ENCODE peak calls at places on chromosomes 4 and X, in eight cellular contexts. One of them, this sample, is unnamed.

GRCh38 chr4:163895369-163896005 is 401.0 kb downstream of the TMA16 start:
- DNase-seq in pancreas: no peak
- DNase-seq in SHP77 treated with DMSO at 0.1 percent for 48 hours: no peak
- DNase-seq in amniotic epithelial cell: peak
- DNase-seq in choroid plexus epithelial cell: no peak
- DNase-seq in ELR: no peak
- DNase-seq in lung: no peak
- DNase-seq in AML-193: no peak
- DNase-seq in this sample: no peak

GRCh38 chr4:58935336-58935735 is 1825.2 kb upstream of the IGFBP7 start:
- DNase-seq in choroid plexus epithelial cell: no peak
- DNase-seq in pancreas: no peak
- DNase-seq in SHP77 treated with DMSO at 0.1 percent for 48 hours: no peak
- DNase-seq in lung: no peak
- DNase-seq in ELR: peak
- DNase-seq in amniotic epithelial cell: peak
- DNase-seq in AML-193: no peak
- DNase-seq in this sample: no peak

GRCh38 chr4:12633058-12633651 is 851.0 kb downstream of the RAB28 start:
- DNase-seq in ELR: peak
- DNase-seq in choroid plexus epithelial cell: peak
- DNase-seq in SHP77 treated with DMSO at 0.1 percent for 48 hours: peak
- DNase-seq in AML-193: peak
- DNase-seq in lung: peak
- DNase-seq in amniotic epithelial cell: peak
- DNase-seq in pancreas: peak
- DNase-seq in this sample: peak

GRCh38 chr4:159248383-159249178 is 145.7 kb downstream of the RAPGEF2 start:
- DNase-seq in ELR: no peak
- DNase-seq in SHP77 treated with DMSO at 0.1 percent for 48 hours: peak
- DNase-seq in amniotic epithelial cell: peak
- DNase-seq in choroid plexus epithelial cell: peak
- DNase-seq in AML-193: no peak
- DNase-seq in lung: no peak
- DNase-seq in pancreas: no peak
- DNase-seq in this sample: peak

GRCh38 chr4:81314196-81314896 is 99.3 kb upstream of the PRKG2 start:
- DNase-seq in amniotic epithelial cell: no peak
- DNase-seq in ELR: no peak
- DNase-seq in SHP77 treated with DMSO at 0.1 percent for 48 hours: peak
- DNase-seq in lung: peak
- DNase-seq in choroid plexus epithelial cell: peak
- DNase-seq in pancreas: no peak
- DNase-seq in AML-193: no peak
- DNase-seq in this sample: peak

GRCh38 chrX:20974326-20974725 is 399.9 kb upstream of the CNKSR2 start:
- DNase-seq in pancreas: no peak
- DNase-seq in amniotic epithelial cell: peak
- DNase-seq in AML-193: no peak
- DNase-seq in SHP77 treated with DMSO at 0.1 percent for 48 hours: no peak
- DNase-seq in ELR: peak
- DNase-seq in lung: no peak
- DNase-seq in choroid plexus epithelial cell: peak
- DNase-seq in this sample: peak

GRCh38 chrX:140343226-140343873 is 161.5 kb downstream of the SOX3 start:
- DNase-seq in choroid plexus epithelial cell: peak
- DNase-seq in amniotic epithelial cell: no peak
- DNase-seq in ELR: peak
- DNase-seq in pancreas: no peak
- DNase-seq in SHP77 treated with DMSO at 0.1 percent for 48 hours: no peak
- DNase-seq in AML-193: no peak
- DNase-seq in lung: no peak
- DNase-seq in this sample: no peak

GRCh38 chrX:47366051-47366722 is 4.2 kb upstream of the ZNF157 start:
- DNase-seq in choroid plexus epithelial cell: peak
- DNase-seq in AML-193: peak
- DNase-seq in lung: peak
- DNase-seq in amniotic epithelial cell: peak
- DNase-seq in ELR: peak
- DNase-seq in pancreas: peak
- DNase-seq in SHP77 treated with DMSO at 0.1 percent for 48 hours: peak
- DNase-seq in this sample: peak

GRCh38 chr4:34964613-34965012 is 1279.7 kb downstream of the ARAP2 start:
- DNase-seq in AML-193: no peak
- DNase-seq in pancreas: no peak
- DNase-seq in lung: no peak
- DNase-seq in ELR: peak
- DNase-seq in SHP77 treated with DMSO at 0.1 percent for 48 hours: no peak
- DNase-seq in amniotic epithelial cell: no peak
- DNase-seq in choroid plexus epithelial cell: no peak
- DNase-seq in this sample: no peak

GRCh38 chr4:101264993-101265815 is 82.1 kb downstream of the PPP3CA start:
- DNase-seq in amniotic epithelial cell: no peak
- DNase-seq in AML-193: no peak
- DNase-seq in lung: no peak
- DNase-seq in choroid plexus epithelial cell: no peak
- DNase-seq in pancreas: no peak
- DNase-seq in SHP77 treated with DMSO at 0.1 percent for 48 hours: no peak
- DNase-seq in ELR: peak
- DNase-seq in this sample: no peak

GRCh38 chr4:70437212-70437611 is 34.8 kb upstream of the MUC7 start:
- DNase-seq in SHP77 treated with DMSO at 0.1 percent for 48 hours: no peak
- DNase-seq in choroid plexus epithelial cell: no peak
- DNase-seq in amniotic epithelial cell: no peak
- DNase-seq in lung: no peak
- DNase-seq in AML-193: no peak
- DNase-seq in ELR: peak
- DNase-seq in pancreas: no peak
- DNase-seq in this sample: no peak

GRCh38 chrX:147183161-147183560 is 368.6 kb upstream of the CXorf51A start:
- DNase-seq in AML-193: no peak
- DNase-seq in lung: no peak
- DNase-seq in pancreas: no peak
- DNase-seq in amniotic epithelial cell: no peak
- DNase-seq in SHP77 treated with DMSO at 0.1 percent for 48 hours: no peak
- DNase-seq in choroid plexus epithelial cell: no peak
- DNase-seq in ELR: no peak
- DNase-seq in this sample: no peak

GRCh38 chrX:115018040-115018647 is 728 bp upstream of the IL13RA2 start:
- DNase-seq in ELR: peak
- DNase-seq in AML-193: peak
- DNase-seq in amniotic epithelial cell: no peak
- DNase-seq in lung: no peak
- DNase-seq in pancreas: no peak
- DNase-seq in choroid plexus epithelial cell: peak
- DNase-seq in SHP77 treated with DMSO at 0.1 percent for 48 hours: no peak
- DNase-seq in this sample: no peak

GRCh38 chr4:113112341-113112978 is 63.0 kb downstream of the ANK2 start:
- DNase-seq in AML-193: no peak
- DNase-seq in lung: no peak
- DNase-seq in choroid plexus epithelial cell: no peak
- DNase-seq in amniotic epithelial cell: no peak
- DNase-seq in ELR: no peak
- DNase-seq in SHP77 treated with DMSO at 0.1 percent for 48 hours: no peak
- DNase-seq in pancreas: no peak
- DNase-seq in this sample: no peak

GRCh38 chrX:119266364-119266995 is 30.4 kb downstream of the PGRMC1 start:
- DNase-seq in SHP77 treated with DMSO at 0.1 percent for 48 hours: no peak
- DNase-seq in pancreas: no peak
- DNase-seq in amniotic epithelial cell: peak
- DNase-seq in ELR: peak
- DNase-seq in lung: no peak
- DNase-seq in AML-193: no peak
- DNase-seq in choroid plexus epithelial cell: peak
- DNase-seq in this sample: peak

GRCh38 chrX:36898301-36898700 is 109.9 kb upstream of the FAM47C start:
- DNase-seq in pancreas: no peak
- DNase-seq in choroid plexus epithelial cell: peak
- DNase-seq in lung: no peak
- DNase-seq in amniotic epithelial cell: peak
- DNase-seq in SHP77 treated with DMSO at 0.1 percent for 48 hours: peak
- DNase-seq in AML-193: no peak
- DNase-seq in ELR: peak
- DNase-seq in this sample: peak

GRCh38 chr4:20464381-20464780 is 212.7 kb downstream of the SLIT2 start:
- DNase-seq in SHP77 treated with DMSO at 0.1 percent for 48 hours: no peak
- DNase-seq in AML-193: no peak
- DNase-seq in amniotic epithelial cell: peak
- DNase-seq in pancreas: no peak
- DNase-seq in lung: no peak
- DNase-seq in ELR: peak
- DNase-seq in choroid plexus epithelial cell: peak
- DNase-seq in this sample: peak

GRCh38 chr4:58301384-58301783 is 1191.2 kb upstream of the IGFBP7 start:
- DNase-seq in amniotic epithelial cell: peak
- DNase-seq in pancreas: no peak
- DNase-seq in AML-193: no peak
- DNase-seq in ELR: peak
- DNase-seq in SHP77 treated with DMSO at 0.1 percent for 48 hours: no peak
- DNase-seq in lung: no peak
- DNase-seq in choroid plexus epithelial cell: peak
- DNase-seq in this sample: no peak

GRCh38 chr4:70239497-70239896 is 2.9 kb upstream of the CSN3 start:
- DNase-seq in AML-193: no peak
- DNase-seq in ELR: no peak
- DNase-seq in amniotic epithelial cell: no peak
- DNase-seq in pancreas: no peak
- DNase-seq in lung: no peak
- DNase-seq in choroid plexus epithelial cell: no peak
- DNase-seq in SHP77 treated with DMSO at 0.1 percent for 48 hours: no peak
- DNase-seq in this sample: no peak

GRCh38 chrX:37860731-37861130 is 13.4 kb upstream of the DYNLT3 start:
- DNase-seq in choroid plexus epithelial cell: no peak
- DNase-seq in SHP77 treated with DMSO at 0.1 percent for 48 hours: no peak
- DNase-seq in ELR: no peak
- DNase-seq in lung: no peak
- DNase-seq in pancreas: no peak
- DNase-seq in amniotic epithelial cell: no peak
- DNase-seq in AML-193: no peak
- DNase-seq in this sample: no peak

GRCh38 chr4:110702326-110702725 is 79.4 kb upstream of the PITX2 start:
- DNase-seq in AML-193: no peak
- DNase-seq in ELR: no peak
- DNase-seq in choroid plexus epithelial cell: no peak
- DNase-seq in SHP77 treated with DMSO at 0.1 percent for 48 hours: no peak
- DNase-seq in lung: no peak
- DNase-seq in amniotic epithelial cell: no peak
- DNase-seq in pancreas: no peak
- DNase-seq in this sample: no peak

GRCh38 chr4:181528570-181529184 is 714.5 kb upstream of the TENM3 start:
- DNase-seq in SHP77 treated with DMSO at 0.1 percent for 48 hours: peak
- DNase-seq in choroid plexus epithelial cell: peak
- DNase-seq in ELR: peak
- DNase-seq in lung: peak
- DNase-seq in amniotic epithelial cell: peak
- DNase-seq in pancreas: peak
- DNase-seq in AML-193: peak
- DNase-seq in this sample: peak

GRCh38 chr4:106149026-106149425 is 167.0 kb downstream of the TBCK start:
- DNase-seq in AML-193: no peak
- DNase-seq in amniotic epithelial cell: peak
- DNase-seq in pancreas: no peak
- DNase-seq in choroid plexus epithelial cell: peak
- DNase-seq in ELR: no peak
- DNase-seq in lung: no peak
- DNase-seq in SHP77 treated with DMSO at 0.1 percent for 48 hours: no peak
- DNase-seq in this sample: no peak

GRCh38 chrX:105647749-105648148 is 174.6 kb upstream of the NRK start:
- DNase-seq in amniotic epithelial cell: no peak
- DNase-seq in SHP77 treated with DMSO at 0.1 percent for 48 hours: no peak
- DNase-seq in ELR: no peak
- DNase-seq in choroid plexus epithelial cell: no peak
- DNase-seq in lung: no peak
- DNase-seq in AML-193: no peak
- DNase-seq in pancreas: no peak
- DNase-seq in this sample: no peak